ENCODE peak calls at places on chromosomes 5 and 9, in six cellular contexts. V is A549, Z is HepG2, K is K562, I is NB4, T is endothelial cell of umbilical vein. B is an unnamed sample.

GRCh38 chr9:12426198-12426864 is 266.9 kb upstream of the TYRP1 start:
- DNase-seq in V (no peak), Z (no peak), K (no peak), I (peak), T (peak), B (no peak)

GRCh38 chr5:176578391-176578808 is 29.3 kb downstream of the CDHR2 start:
- DNase-seq in V (peak), Z (peak), K (peak), I (peak), T (peak), B (no peak)

GRCh38 chr5:18465833-18466681 is 831.8 kb downstream of the TAF11L14 start:
- DNase-seq in V (peak), Z (peak), K (peak), I (peak), T (peak), B (peak)

GRCh38 chr5:25649628-25650265 is 1005.0 kb upstream of the CDH10 start:
- DNase-seq in V (no peak), Z (no peak), K (no peak), I (no peak), T (no peak), B (no peak)

GRCh38 chr9:17063535-17064135 is 71.2 kb upstream of the CNTLN start:
- DNase-seq in V (peak), Z (peak), K (peak), I (peak), T (peak), B (no peak)

GRCh38 chr5:170347022-170347421 is 42.1 kb downstream of the KCNMB1 start:
- DNase-seq in V (no peak), Z (no peak), K (no peak), I (no peak), T (no peak), B (no peak)

GRCh38 chr9:22528485-22528884 is 81.9 kb downstream of the DMRTA1 start:
- DNase-seq in V (no peak), Z (no peak), K (no peak), I (no peak), T (no peak), B (no peak)

GRCh38 chr9:121271368-121272351 is 3.7 kb downstream of the GSN start:
- DNase-seq in V (no peak), Z (no peak), K (no peak), I (peak), T (no peak), B (no peak)

GRCh38 chr9:25733336-25733982 is 55.2 kb upstream of the TUSC1 start:
- DNase-seq in V (no peak), Z (no peak), K (no peak), I (no peak), T (no peak), B (no peak)

GRCh38 chr9:127802576-127803443 is at the start of gene FPGS:
- DNase-seq in V (peak), Z (peak), K (peak), I (peak), T (peak), B (peak)

GRCh38 chr5:158026248-158027031 is 167.5 kb upstream of the CLINT1 start:
- DNase-seq in V (no peak), Z (no peak), K (no peak), I (no peak), T (no peak), B (no peak)
- TF ChIP-seq MYC in V (no peak), Z (no peak), K (no peak), I (no peak), T (no peak), B (no peak)

GRCh38 chr5:126365446-126366198 is 57.6 kb upstream of the GRAMD2B start:
- DNase-seq in V (no peak), Z (peak), K (no peak), I (no peak), T (no peak), B (no peak)
- TF ChIP-seq MYC in V (no peak), Z (no peak), K (no peak), I (no peak), T (no peak), B (no peak)

GRCh38 chr9:83544002-83544698 is 5.9 kb upstream of the FRMD3 start:
- DNase-seq in V (peak), Z (peak), K (peak), I (peak), T (peak), B (peak)
- TF ChIP-seq MYC in V (no peak), Z (no peak), K (no peak), I (peak), T (no peak), B (no peak)

GRCh38 chr5:144209421-144209820 is 38.7 kb downstream of the KCTD16 start:
- DNase-seq in V (no peak), Z (no peak), K (no peak), I (peak), T (no peak), B (no peak)
- TF ChIP-seq MYC in V (no peak), Z (no peak), K (no peak), I (no peak), T (no peak), B (no peak)

DNA sequence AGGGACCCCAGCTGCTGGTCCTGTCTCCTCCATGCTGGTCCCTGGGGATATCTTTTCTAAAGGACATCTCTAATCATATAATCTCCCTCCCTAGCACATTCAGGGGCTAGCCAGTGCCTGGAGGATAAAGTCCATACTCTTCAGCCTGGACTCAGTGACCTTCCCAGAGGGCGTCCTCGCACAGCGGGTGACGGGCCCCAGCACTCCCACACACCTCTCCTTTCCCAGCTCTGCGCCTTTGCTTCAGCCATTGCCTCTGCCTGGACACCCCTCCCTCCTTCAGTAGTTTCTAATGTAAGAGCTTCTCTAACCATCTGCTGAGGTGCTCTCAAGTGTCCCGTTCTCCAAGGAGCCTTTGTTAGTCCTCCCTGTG is 15.2 kb upstream of the TNIP1 start:
- DNase-seq in V (no peak), Z (no peak), K (no peak), I (no peak), T (no peak), B (no peak)
- TF ChIP-seq MYC in V (no peak), Z (no peak), K (no peak), I (no peak), T (no peak), B (no peak)